ENCODE peak calls at places on chromosomes 16 and 17, in nine cellular contexts. One of them, this sample, is unnamed. For H3K27me3, the result is how much of the 10 kb centered on the place peaks cover.

GRCh38 chr16:11734653-11735043 is 8.0 kb downstream of the TXNDC11 start:
- ATAC-seq in lower lobe of right lung: peak
- ATAC-seq in DND-41: no peak
- ATAC-seq in IMR-90: no peak
- ATAC-seq in CD8-positive, alpha-beta T cell: no peak
- ATAC-seq in left lung: peak
- ATAC-seq in Panc1: no peak
- ATAC-seq in RWPE2: no peak
- ATAC-seq in heart left ventricle: no peak
- ATAC-seq in this sample: no peak

GRCh38 chr16:81598083-81598482 is 153.5 kb downstream of the CMIP start:
- ATAC-seq in lower lobe of right lung: no peak
- ATAC-seq in DND-41: no peak
- ATAC-seq in IMR-90: no peak
- ATAC-seq in CD8-positive, alpha-beta T cell: no peak
- ATAC-seq in left lung: no peak
- ATAC-seq in Panc1: no peak
- ATAC-seq in RWPE2: no peak
- ATAC-seq in heart left ventricle: no peak
- ATAC-seq in this sample: no peak

GRCh38 chr16:81778861-81779539 is at the start of gene PLCG2:
- ATAC-seq in lower lobe of right lung: peak
- ATAC-seq in DND-41: no peak
- ATAC-seq in IMR-90: peak
- ATAC-seq in CD8-positive, alpha-beta T cell: peak
- ATAC-seq in left lung: peak
- ATAC-seq in Panc1: peak
- ATAC-seq in RWPE2: peak
- ATAC-seq in heart left ventricle: peak
- ATAC-seq in this sample: peak

GRCh38 chr16:2808181-2808580 is 8.9 kb upstream of the PRSS21 start:
- ATAC-seq in lower lobe of right lung: no peak
- ATAC-seq in DND-41: no peak
- ATAC-seq in IMR-90: no peak
- ATAC-seq in CD8-positive, alpha-beta T cell: no peak
- ATAC-seq in left lung: no peak
- ATAC-seq in Panc1: no peak
- ATAC-seq in RWPE2: no peak
- ATAC-seq in heart left ventricle: no peak
- ATAC-seq in this sample: no peak

GRCh38 chr17:20010099-20010863 is 1.1 kb downstream of the SPECC1 start:
- ATAC-seq in lower lobe of right lung: peak
- ATAC-seq in DND-41: no peak
- ATAC-seq in IMR-90: peak
- ATAC-seq in CD8-positive, alpha-beta T cell: no peak
- ATAC-seq in left lung: peak
- ATAC-seq in Panc1: peak
- ATAC-seq in RWPE2: peak
- ATAC-seq in heart left ventricle: no peak
- ATAC-seq in this sample: peak

GRCh38 chr17:76444518-76445311 is 8.2 kb downstream of the UBE2O start:
- ATAC-seq in lower lobe of right lung: no peak
- ATAC-seq in DND-41: no peak
- ATAC-seq in IMR-90: peak
- ATAC-seq in CD8-positive, alpha-beta T cell: no peak
- ATAC-seq in left lung: no peak
- ATAC-seq in Panc1: no peak
- ATAC-seq in RWPE2: no peak
- ATAC-seq in heart left ventricle: no peak
- ATAC-seq in this sample: no peak

GRCh38 chr17:80738406-80738805 is 193.8 kb downstream of the RPTOR start:
- ATAC-seq in lower lobe of right lung: peak
- ATAC-seq in DND-41: no peak
- ATAC-seq in IMR-90: no peak
- ATAC-seq in CD8-positive, alpha-beta T cell: no peak
- ATAC-seq in left lung: peak
- ATAC-seq in Panc1: no peak
- ATAC-seq in RWPE2: no peak
- ATAC-seq in heart left ventricle: no peak
- ATAC-seq in this sample: no peak

GRCh38 chr16:89155851-89156739 is 15.5 kb upstream of the CDH15 start:
- ATAC-seq in lower lobe of right lung: peak
- ATAC-seq in DND-41: peak
- ATAC-seq in IMR-90: no peak
- ATAC-seq in CD8-positive, alpha-beta T cell: no peak
- ATAC-seq in left lung: no peak
- ATAC-seq in Panc1: no peak
- ATAC-seq in RWPE2: no peak
- ATAC-seq in heart left ventricle: no peak
- ATAC-seq in this sample: no peak

GRCh38 chr17:35449371-35449931 is 885 bp upstream of the SLFN13 start:
- ATAC-seq in lower lobe of right lung: peak
- ATAC-seq in DND-41: no peak
- ATAC-seq in IMR-90: no peak
- ATAC-seq in CD8-positive, alpha-beta T cell: no peak
- ATAC-seq in left lung: peak
- ATAC-seq in Panc1: peak
- ATAC-seq in RWPE2: no peak
- ATAC-seq in heart left ventricle: no peak
- ATAC-seq in this sample: peak

GRCh38 chr17:45895304-45895968 is 1.1 kb downstream of the MAPT start:
- ATAC-seq in lower lobe of right lung: peak
- ATAC-seq in DND-41: no peak
- ATAC-seq in IMR-90: no peak
- ATAC-seq in CD8-positive, alpha-beta T cell: peak
- ATAC-seq in left lung: no peak
- ATAC-seq in Panc1: no peak
- ATAC-seq in RWPE2: peak
- ATAC-seq in heart left ventricle: peak
- ATAC-seq in this sample: no peak

GRCh38 chr17:46758614-46759013 is 59.9 kb downstream of the WNT3 start:
- ATAC-seq in lower lobe of right lung: peak
- ATAC-seq in DND-41: no peak
- ATAC-seq in IMR-90: peak
- ATAC-seq in CD8-positive, alpha-beta T cell: no peak
- ATAC-seq in left lung: peak
- ATAC-seq in Panc1: peak
- ATAC-seq in RWPE2: peak
- ATAC-seq in heart left ventricle: no peak
- ATAC-seq in this sample: no peak

GRCh38 chr16:84526794-84527485 is 22.5 kb upstream of the MEAK7 start:
- ATAC-seq in lower lobe of right lung: no peak
- ATAC-seq in DND-41: no peak
- ATAC-seq in IMR-90: peak
- ATAC-seq in CD8-positive, alpha-beta T cell: no peak
- ATAC-seq in left lung: peak
- ATAC-seq in Panc1: no peak
- ATAC-seq in RWPE2: no peak
- ATAC-seq in heart left ventricle: peak
- ATAC-seq in this sample: peak

GRCh38 chr16:81371106-81371505 is 56.3 kb downstream of the GAN start:
- ATAC-seq in lower lobe of right lung: no peak
- ATAC-seq in DND-41: no peak
- ATAC-seq in IMR-90: no peak
- ATAC-seq in CD8-positive, alpha-beta T cell: no peak
- ATAC-seq in left lung: no peak
- ATAC-seq in Panc1: no peak
- ATAC-seq in RWPE2: no peak
- ATAC-seq in heart left ventricle: no peak
- ATAC-seq in this sample: no peak

GRCh38 chr16:54375056-54375455 is 88.5 kb upstream of the IRX3 start:
- ATAC-seq in lower lobe of right lung: no peak
- ATAC-seq in DND-41: no peak
- ATAC-seq in IMR-90: no peak
- ATAC-seq in CD8-positive, alpha-beta T cell: no peak
- ATAC-seq in left lung: no peak
- ATAC-seq in Panc1: no peak
- ATAC-seq in RWPE2: no peak
- ATAC-seq in heart left ventricle: no peak
- ATAC-seq in this sample: no peak

GRCh38 chr17:55436224-55437164 is 14.9 kb upstream of the MMD start:
- ATAC-seq in lower lobe of right lung: no peak
- ATAC-seq in DND-41: no peak
- ATAC-seq in IMR-90: no peak
- ATAC-seq in CD8-positive, alpha-beta T cell: no peak
- ATAC-seq in left lung: no peak
- ATAC-seq in Panc1: no peak
- ATAC-seq in RWPE2: no peak
- ATAC-seq in heart left ventricle: no peak
- ATAC-seq in this sample: no peak

GRCh38 chr17:55434721-55435120 is 13.1 kb upstream of the MMD start:
- ATAC-seq in lower lobe of right lung: no peak
- ATAC-seq in DND-41: no peak
- ATAC-seq in IMR-90: no peak
- ATAC-seq in CD8-positive, alpha-beta T cell: no peak
- ATAC-seq in left lung: no peak
- ATAC-seq in Panc1: no peak
- ATAC-seq in RWPE2: no peak
- ATAC-seq in heart left ventricle: no peak
- ATAC-seq in this sample: no peak

GRCh38 chr17:55435408-55435807 is 13.8 kb upstream of the MMD start:
- ATAC-seq in lower lobe of right lung: no peak
- ATAC-seq in DND-41: no peak
- ATAC-seq in IMR-90: no peak
- ATAC-seq in CD8-positive, alpha-beta T cell: no peak
- ATAC-seq in left lung: no peak
- ATAC-seq in Panc1: no peak
- ATAC-seq in RWPE2: no peak
- ATAC-seq in heart left ventricle: no peak
- ATAC-seq in this sample: no peak

GRCh38 chr17:55440391-55440790 is 18.8 kb upstream of the MMD start:
- ATAC-seq in lower lobe of right lung: no peak
- ATAC-seq in DND-41: no peak
- ATAC-seq in IMR-90: no peak
- ATAC-seq in CD8-positive, alpha-beta T cell: no peak
- ATAC-seq in left lung: no peak
- ATAC-seq in Panc1: no peak
- ATAC-seq in RWPE2: peak
- ATAC-seq in heart left ventricle: no peak
- ATAC-seq in this sample: no peak

DNA sequence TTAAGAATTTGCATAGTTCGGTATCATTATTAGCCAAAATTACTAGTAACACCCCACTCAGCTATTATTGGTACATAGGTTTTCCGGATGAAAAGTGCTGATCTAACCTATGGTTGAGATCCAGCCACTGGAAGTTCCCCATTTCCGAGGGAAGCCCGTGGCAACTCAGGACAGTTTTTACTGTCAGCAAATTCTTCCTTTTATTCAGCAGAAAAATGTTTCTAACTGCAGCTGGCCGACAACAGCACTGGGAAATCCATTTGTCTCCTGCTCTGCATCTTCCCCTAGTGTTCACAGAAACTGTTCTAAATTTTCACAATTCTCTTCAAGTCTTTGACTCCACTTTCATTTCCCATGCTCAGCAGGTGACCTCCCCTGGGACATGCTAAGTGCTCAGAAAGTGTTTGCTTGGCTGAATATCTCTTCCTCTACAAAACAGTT is 15.6 kb upstream of the MMD start:
- ATAC-seq in lower lobe of right lung: no peak
- ATAC-seq in DND-41: peak
- ATAC-seq in IMR-90: no peak
- ATAC-seq in CD8-positive, alpha-beta T cell: no peak
- ATAC-seq in left lung: peak
- ATAC-seq in Panc1: no peak
- ATAC-seq in RWPE2: no peak
- ATAC-seq in heart left ventricle: no peak
- ATAC-seq in this sample: no peak
- H3K4me3 ChIP-seq in lower lobe of right lung: no peak
- H3K4me3 ChIP-seq in DND-41: no peak
- H3K4me3 ChIP-seq in IMR-90: no peak
- H3K4me3 ChIP-seq in CD8-positive, alpha-beta T cell: no peak
- H3K4me3 ChIP-seq in left lung: no peak
- H3K4me3 ChIP-seq in Panc1: no peak
- H3K4me3 ChIP-seq in RWPE2: no peak
- H3K4me3 ChIP-seq in heart left ventricle: no peak
- H3K4me3 ChIP-seq in this sample: no peak

GRCh38 chr17:74349120-74349519 is 12.5 kb downstream of the BTBD17 start:
- ATAC-seq in lower lobe of right lung: no peak
- ATAC-seq in DND-41: no peak
- ATAC-seq in IMR-90: no peak
- ATAC-seq in CD8-positive, alpha-beta T cell: no peak
- ATAC-seq in left lung: no peak
- ATAC-seq in Panc1: no peak
- ATAC-seq in RWPE2: no peak
- ATAC-seq in heart left ventricle: no peak
- ATAC-seq in this sample: no peak
- H3K27me3 ChIP-seq in lower lobe of right lung: half or more
- H3K27me3 ChIP-seq in DND-41: under half
- H3K27me3 ChIP-seq in IMR-90: under half
- H3K27me3 ChIP-seq in CD8-positive, alpha-beta T cell: under half
- H3K27me3 ChIP-seq in left lung: half or more
- H3K27me3 ChIP-seq in Panc1: under half
- H3K27me3 ChIP-seq in RWPE2: half or more
- H3K27me3 ChIP-seq in heart left ventricle: under half
- H3K27me3 ChIP-seq in this sample: half or more

DNA sequence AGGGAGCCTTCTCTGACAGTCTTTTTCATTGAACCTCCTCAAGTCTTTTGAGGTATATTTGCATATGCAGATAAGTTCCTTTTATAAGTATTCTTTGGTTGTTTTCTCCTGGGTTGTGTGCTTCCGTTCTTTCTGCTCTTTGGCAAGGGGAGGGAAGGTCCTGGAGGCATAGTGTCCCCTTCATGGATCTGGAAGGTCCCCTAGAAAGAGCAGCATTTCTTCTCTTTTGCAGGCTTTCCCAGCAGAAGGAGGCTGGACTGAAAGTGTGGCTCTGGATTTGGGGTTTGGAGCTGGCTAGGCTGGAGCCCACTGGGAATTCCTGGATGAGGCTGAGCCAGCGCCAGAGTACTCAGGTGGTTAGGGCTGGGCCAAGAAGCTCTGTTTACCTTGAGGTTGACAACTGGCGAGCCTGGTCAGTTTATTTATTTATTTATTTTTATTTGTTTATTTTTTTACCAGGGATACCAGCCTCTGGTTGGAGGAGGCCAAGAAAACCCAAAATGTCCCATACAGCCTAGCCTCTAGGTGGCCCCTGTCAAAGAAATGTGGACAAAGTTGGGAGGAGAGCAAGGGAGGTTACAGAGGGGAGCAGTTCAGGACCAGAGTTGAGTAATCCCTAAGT is 5.4 kb upstream of the TOP2A start:
- ATAC-seq in lower lobe of right lung: no peak
- ATAC-seq in DND-41: no peak
- ATAC-seq in IMR-90: no peak
- ATAC-seq in CD8-positive, alpha-beta T cell: no peak
- ATAC-seq in left lung: peak
- ATAC-seq in Panc1: peak
- ATAC-seq in RWPE2: no peak
- ATAC-seq in heart left ventricle: no peak
- ATAC-seq in this sample: no peak
- TF ChIP-seq CTCF in lower lobe of right lung: no peak
- TF ChIP-seq CTCF in DND-41: peak
- TF ChIP-seq CTCF in IMR-90: no peak
- TF ChIP-seq CTCF in CD8-positive, alpha-beta T cell: no peak
- TF ChIP-seq CTCF in left lung: no peak
- TF ChIP-seq CTCF in Panc1: no peak
- TF ChIP-seq CTCF in RWPE2: peak
- TF ChIP-seq CTCF in heart left ventricle: no peak
- TF ChIP-seq CTCF in this sample: no peak

DNA sequence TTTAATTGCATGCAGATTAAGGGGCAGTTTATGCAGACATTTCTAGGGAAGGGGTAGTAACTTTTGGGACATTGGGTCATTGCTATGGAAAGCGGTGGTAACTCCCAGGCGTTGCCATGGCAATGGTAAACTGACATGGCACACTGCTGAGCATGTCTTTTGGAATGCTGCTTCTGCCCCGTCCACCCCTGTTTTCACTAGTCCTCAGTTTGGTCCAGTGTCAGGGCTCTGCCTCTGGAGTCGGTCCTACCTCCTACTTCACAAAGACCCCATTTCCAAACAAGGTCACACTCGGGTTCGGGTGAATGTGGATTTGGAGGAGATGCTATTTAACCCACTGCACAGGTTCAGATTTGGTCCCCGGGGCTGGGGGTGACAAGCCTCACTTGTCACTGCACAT is 2.9 kb downstream of the IL34 start:
- ATAC-seq in lower lobe of right lung: no peak
- ATAC-seq in DND-41: no peak
- ATAC-seq in IMR-90: peak
- ATAC-seq in CD8-positive, alpha-beta T cell: no peak
- ATAC-seq in left lung: no peak
- ATAC-seq in Panc1: no peak
- ATAC-seq in RWPE2: no peak
- ATAC-seq in heart left ventricle: no peak
- ATAC-seq in this sample: no peak
- H3K4me3 ChIP-seq in lower lobe of right lung: no peak
- H3K4me3 ChIP-seq in DND-41: no peak
- H3K4me3 ChIP-seq in IMR-90: no peak
- H3K4me3 ChIP-seq in CD8-positive, alpha-beta T cell: no peak
- H3K4me3 ChIP-seq in left lung: no peak
- H3K4me3 ChIP-seq in Panc1: no peak
- H3K4me3 ChIP-seq in RWPE2: no peak
- H3K4me3 ChIP-seq in heart left ventricle: no peak
- H3K4me3 ChIP-seq in this sample: no peak

This sample was measured in gastroesophageal sphincter.